ENCODE peak calls at places on chromosomes 16 and 17, in eight cellular contexts. One of them, this sample, is unnamed. For H3K4me1, the result is how much of the 10 kb centered on the place peaks cover.

GRCh38 chr16:87395181-87395842 is 3.2 kb downstream of the MAP1LC3B start:
- DNase-seq in right lobe of liver: no peak
- DNase-seq in GM23338: no peak
- DNase-seq in DND-41: no peak
- DNase-seq in CD4-positive, alpha-beta memory T cell: no peak
- DNase-seq in A549: no peak
- DNase-seq in lower lobe of right lung: no peak
- DNase-seq in lung: no peak
- DNase-seq in this sample: no peak

GRCh38 chr17:73878923-73879322 is 234.7 kb upstream of the SDK2 start:
- DNase-seq in A549: no peak
- DNase-seq in right lobe of liver: no peak
- DNase-seq in DND-41: no peak
- DNase-seq in lung: no peak
- DNase-seq in GM23338: no peak
- DNase-seq in CD4-positive, alpha-beta memory T cell: no peak
- DNase-seq in lower lobe of right lung: no peak
- DNase-seq in this sample: no peak

GRCh38 chr16:67528222-67528869 is at the start of gene RIPOR1:
- DNase-seq in DND-41: peak
- DNase-seq in lower lobe of right lung: peak
- DNase-seq in right lobe of liver: peak
- DNase-seq in lung: no peak
- DNase-seq in A549: peak
- DNase-seq in GM23338: peak
- DNase-seq in CD4-positive, alpha-beta memory T cell: peak
- DNase-seq in this sample: peak

GRCh38 chr16:77842468-77842867 is 54.1 kb downstream of the VAT1L start:
- DNase-seq in CD4-positive, alpha-beta memory T cell: no peak
- DNase-seq in lung: no peak
- DNase-seq in DND-41: no peak
- DNase-seq in right lobe of liver: no peak
- DNase-seq in A549: no peak
- DNase-seq in lower lobe of right lung: no peak
- DNase-seq in GM23338: no peak
- DNase-seq in this sample: no peak

GRCh38 chr16:11232852-11233726 is 22.9 kb downstream of the SOCS1 start:
- DNase-seq in lower lobe of right lung: peak
- DNase-seq in lung: peak
- DNase-seq in DND-41: peak
- DNase-seq in GM23338: peak
- DNase-seq in right lobe of liver: peak
- DNase-seq in CD4-positive, alpha-beta memory T cell: peak
- DNase-seq in A549: no peak
- DNase-seq in this sample: no peak

GRCh38 chr16:66728117-66728787 is 23.2 kb downstream of the DYNC1LI2 start:
- DNase-seq in lower lobe of right lung: no peak
- DNase-seq in A549: peak
- DNase-seq in CD4-positive, alpha-beta memory T cell: peak
- DNase-seq in GM23338: peak
- DNase-seq in right lobe of liver: no peak
- DNase-seq in lung: peak
- DNase-seq in DND-41: no peak
- DNase-seq in this sample: no peak

GRCh38 chr17:28755486-28755885 is 11.7 kb downstream of the TRAF4 start:
- DNase-seq in lung: no peak
- DNase-seq in lower lobe of right lung: no peak
- DNase-seq in right lobe of liver: no peak
- DNase-seq in DND-41: no peak
- DNase-seq in CD4-positive, alpha-beta memory T cell: no peak
- DNase-seq in A549: no peak
- DNase-seq in GM23338: no peak
- DNase-seq in this sample: no peak

GRCh38 chr17:37438141-37438540 is 31.5 kb downstream of the TADA2A start:
- DNase-seq in lower lobe of right lung: no peak
- DNase-seq in DND-41: no peak
- DNase-seq in GM23338: peak
- DNase-seq in right lobe of liver: no peak
- DNase-seq in lung: no peak
- DNase-seq in CD4-positive, alpha-beta memory T cell: no peak
- DNase-seq in A549: no peak
- DNase-seq in this sample: no peak

GRCh38 chr17:42459983-42460300 is 1.3 kb downstream of the ATP6V0A1 start:
- DNase-seq in right lobe of liver: no peak
- DNase-seq in GM23338: no peak
- DNase-seq in DND-41: peak
- DNase-seq in A549: no peak
- DNase-seq in lower lobe of right lung: no peak
- DNase-seq in lung: no peak
- DNase-seq in CD4-positive, alpha-beta memory T cell: peak
- DNase-seq in this sample: no peak

GRCh38 chr17:65177901-65178300 is 40.7 kb downstream of the RGS9 start:
- DNase-seq in DND-41: no peak
- DNase-seq in lung: no peak
- DNase-seq in A549: no peak
- DNase-seq in CD4-positive, alpha-beta memory T cell: no peak
- DNase-seq in GM23338: no peak
- DNase-seq in lower lobe of right lung: no peak
- DNase-seq in right lobe of liver: no peak
- DNase-seq in this sample: no peak

GRCh38 chr17:5780476-5780875 is 196.2 kb upstream of the NLRP1 start:
- DNase-seq in A549: no peak
- DNase-seq in right lobe of liver: no peak
- DNase-seq in lower lobe of right lung: no peak
- DNase-seq in GM23338: no peak
- DNase-seq in lung: no peak
- DNase-seq in CD4-positive, alpha-beta memory T cell: no peak
- DNase-seq in DND-41: no peak
- DNase-seq in this sample: no peak

GRCh38 chr16:84844561-84845495 is 25.0 kb downstream of the CRISPLD2 start:
- DNase-seq in right lobe of liver: no peak
- DNase-seq in A549: no peak
- DNase-seq in lung: no peak
- DNase-seq in lower lobe of right lung: no peak
- DNase-seq in GM23338: peak
- DNase-seq in CD4-positive, alpha-beta memory T cell: no peak
- DNase-seq in DND-41: no peak
- DNase-seq in this sample: no peak

GRCh38 chr16:31129568-31130335 is 5.8 kb downstream of the PRSS8 start:
- DNase-seq in right lobe of liver: peak
- DNase-seq in lower lobe of right lung: peak
- DNase-seq in A549: no peak
- DNase-seq in DND-41: no peak
- DNase-seq in CD4-positive, alpha-beta memory T cell: no peak
- DNase-seq in GM23338: no peak
- DNase-seq in lung: peak
- DNase-seq in this sample: no peak

GRCh38 chr17:80443498-80443897 is 28.5 kb downstream of the ENDOV start:
- DNase-seq in A549: no peak
- DNase-seq in CD4-positive, alpha-beta memory T cell: no peak
- DNase-seq in right lobe of liver: no peak
- DNase-seq in lung: no peak
- DNase-seq in lower lobe of right lung: no peak
- DNase-seq in GM23338: no peak
- DNase-seq in DND-41: no peak
- DNase-seq in this sample: no peak

GRCh38 chr17:80442305-80442659 is 27.3 kb downstream of the ENDOV start:
- DNase-seq in right lobe of liver: no peak
- DNase-seq in lower lobe of right lung: no peak
- DNase-seq in A549: no peak
- DNase-seq in lung: no peak
- DNase-seq in GM23338: no peak
- DNase-seq in CD4-positive, alpha-beta memory T cell: no peak
- DNase-seq in DND-41: no peak
- DNase-seq in this sample: no peak

GRCh38 chr17:80441598-80442304 is 26.8 kb downstream of the ENDOV start:
- DNase-seq in CD4-positive, alpha-beta memory T cell: no peak
- DNase-seq in lower lobe of right lung: no peak
- DNase-seq in right lobe of liver: no peak
- DNase-seq in DND-41: no peak
- DNase-seq in lung: no peak
- DNase-seq in A549: no peak
- DNase-seq in GM23338: no peak
- DNase-seq in this sample: no peak

GRCh38 chr17:80442764-80443163 is 27.8 kb downstream of the ENDOV start:
- DNase-seq in lower lobe of right lung: no peak
- DNase-seq in GM23338: no peak
- DNase-seq in lung: no peak
- DNase-seq in A549: no peak
- DNase-seq in DND-41: no peak
- DNase-seq in right lobe of liver: no peak
- DNase-seq in CD4-positive, alpha-beta memory T cell: no peak
- DNase-seq in this sample: no peak

DNA sequence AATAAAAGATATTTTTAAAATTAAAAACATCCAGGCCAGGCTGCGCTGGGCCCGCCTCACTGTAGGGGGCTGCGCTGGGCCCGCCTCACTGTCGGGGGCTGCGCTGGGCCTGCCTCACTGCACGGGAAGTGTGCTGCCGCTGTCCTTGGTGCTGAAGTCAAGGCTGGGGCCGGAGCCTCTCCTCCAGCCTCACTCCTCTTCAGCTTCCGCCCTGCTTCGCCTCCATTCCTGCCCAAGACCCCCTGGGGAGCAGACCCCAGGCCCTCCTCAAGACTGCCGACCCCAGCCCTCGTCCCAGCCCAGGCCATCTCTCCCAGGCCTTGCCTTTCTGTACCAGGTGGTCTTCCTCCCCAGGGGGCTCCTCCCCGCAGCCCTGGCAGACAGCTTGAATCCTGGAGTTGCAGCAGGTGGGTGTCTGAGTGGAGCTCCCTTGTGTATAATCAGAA is 26.2 kb downstream of the ENDOV start:
- DNase-seq in GM23338: peak
- DNase-seq in lung: no peak
- DNase-seq in A549: peak
- DNase-seq in DND-41: peak
- DNase-seq in CD4-positive, alpha-beta memory T cell: peak
- DNase-seq in right lobe of liver: no peak
- DNase-seq in lower lobe of right lung: no peak
- DNase-seq in this sample: no peak
- H3K4me3 ChIP-seq in GM23338: no peak
- H3K4me3 ChIP-seq in lung: no peak
- H3K4me3 ChIP-seq in A549: no peak
- H3K4me3 ChIP-seq in DND-41: no peak
- H3K4me3 ChIP-seq in CD4-positive, alpha-beta memory T cell: no peak
- H3K4me3 ChIP-seq in right lobe of liver: no peak
- H3K4me3 ChIP-seq in lower lobe of right lung: no peak
- H3K4me3 ChIP-seq in this sample: no peak

DNA sequence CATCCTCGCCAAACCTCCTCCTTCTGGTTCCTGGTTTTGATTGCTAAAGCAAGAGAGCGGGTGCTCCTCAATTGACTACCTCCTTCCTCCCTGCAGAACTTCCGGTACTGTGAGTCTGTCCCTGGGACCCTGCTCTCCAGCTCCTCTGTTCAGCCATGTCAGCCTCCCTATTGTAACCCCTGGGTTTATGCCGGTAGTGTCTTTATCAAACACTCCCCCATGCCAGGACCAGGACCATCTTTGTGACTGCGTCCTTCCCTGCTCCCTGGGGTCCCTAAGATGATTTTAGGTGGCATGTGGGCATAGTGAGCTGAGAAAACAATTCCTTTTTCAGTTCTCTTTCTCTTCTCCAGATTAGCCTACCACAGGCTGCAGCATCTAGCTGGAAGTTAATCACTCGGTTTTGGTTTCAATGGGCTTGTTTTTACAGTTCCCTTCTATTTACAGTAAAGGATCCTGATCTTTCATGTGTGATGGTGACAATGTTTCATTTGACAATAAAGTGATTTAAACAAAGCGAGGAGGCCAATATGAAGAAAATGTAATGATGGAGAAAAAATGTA is 27.7 kb upstream of the IL21R start:
- DNase-seq in CD4-positive, alpha-beta memory T cell: no peak
- DNase-seq in lung: no peak
- DNase-seq in GM23338: no peak
- DNase-seq in right lobe of liver: no peak
- DNase-seq in DND-41: no peak
- DNase-seq in lower lobe of right lung: no peak
- DNase-seq in A549: no peak
- DNase-seq in this sample: no peak
- H3K27ac ChIP-seq in CD4-positive, alpha-beta memory T cell: peak
- H3K27ac ChIP-seq in lung: no peak
- H3K27ac ChIP-seq in GM23338: no peak
- H3K27ac ChIP-seq in right lobe of liver: no peak
- H3K27ac ChIP-seq in DND-41: peak
- H3K27ac ChIP-seq in lower lobe of right lung: peak
- H3K27ac ChIP-seq in A549: no peak
- H3K27ac ChIP-seq in this sample: no peak

DNA sequence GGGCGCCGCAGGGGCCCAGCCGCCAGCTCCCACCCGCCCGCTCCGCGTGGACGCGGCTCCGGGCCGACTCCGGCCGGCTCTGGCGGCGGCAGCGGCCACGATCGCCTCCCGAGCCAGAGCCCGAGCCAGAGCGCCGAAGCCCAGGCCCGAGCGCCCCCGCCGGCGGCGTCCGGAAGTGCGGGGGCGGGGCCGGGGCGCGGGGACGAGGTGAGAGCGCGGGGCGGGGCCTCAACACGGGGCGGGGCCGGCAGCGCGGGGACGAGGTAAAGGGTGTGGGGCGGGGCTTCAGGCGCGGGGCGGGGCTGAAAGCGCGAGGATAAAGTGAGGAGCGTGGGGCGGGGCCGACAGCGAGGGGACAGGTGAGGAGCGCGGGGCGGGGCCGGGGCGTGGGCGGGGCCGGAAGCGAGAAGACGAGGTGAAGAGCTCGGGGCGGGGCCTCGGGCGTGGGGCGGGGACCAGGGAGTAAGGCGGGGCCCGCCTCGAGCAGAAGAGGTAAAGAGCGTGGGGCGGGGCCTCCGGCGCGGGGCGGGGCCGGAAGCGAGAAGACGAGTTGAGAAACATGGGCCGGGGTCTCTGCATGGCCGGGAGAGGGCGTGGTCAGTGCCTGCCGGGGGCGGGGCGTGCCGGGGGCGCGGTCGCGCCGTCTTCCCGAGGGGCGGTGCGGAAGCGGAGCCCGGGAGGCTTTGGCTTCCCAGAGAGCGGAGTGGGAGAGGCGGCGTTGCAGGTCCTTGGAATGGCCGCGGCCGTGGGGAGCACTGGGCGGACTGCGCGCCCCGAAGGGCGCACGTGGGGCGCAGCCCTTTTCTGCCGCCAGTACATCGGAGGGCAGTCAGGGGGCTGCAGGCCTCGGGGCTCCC is at the start of gene AXIN1:
- DNase-seq in CD4-positive, alpha-beta memory T cell: peak
- DNase-seq in GM23338: peak
- DNase-seq in lower lobe of right lung: peak
- DNase-seq in A549: peak
- DNase-seq in DND-41: peak
- DNase-seq in lung: peak
- DNase-seq in right lobe of liver: peak
- DNase-seq in this sample: peak
- H3K4me1 ChIP-seq in CD4-positive, alpha-beta memory T cell: half or more
- H3K4me1 ChIP-seq in GM23338: under half
- H3K4me1 ChIP-seq in lower lobe of right lung: under half
- H3K4me1 ChIP-seq in A549: under half
- H3K4me1 ChIP-seq in DND-41: under half
- H3K4me1 ChIP-seq in lung: under half
- H3K4me1 ChIP-seq in right lobe of liver: under half
- H3K4me1 ChIP-seq in this sample: under half

GRCh38 chr17:33809748-33810147 is 445.3 kb upstream of the CCL2 start:
- DNase-seq in DND-41: no peak
- DNase-seq in GM23338: no peak
- DNase-seq in CD4-positive, alpha-beta memory T cell: no peak
- DNase-seq in A549: no peak
- DNase-seq in right lobe of liver: no peak
- DNase-seq in lower lobe of right lung: no peak
- DNase-seq in lung: no peak
- DNase-seq in this sample: no peak
- H3K4me3 ChIP-seq in DND-41: no peak
- H3K4me3 ChIP-seq in GM23338: no peak
- H3K4me3 ChIP-seq in CD4-positive, alpha-beta memory T cell: no peak
- H3K4me3 ChIP-seq in A549: no peak
- H3K4me3 ChIP-seq in right lobe of liver: no peak
- H3K4me3 ChIP-seq in lower lobe of right lung: no peak
- H3K4me3 ChIP-seq in lung: no peak
- H3K4me3 ChIP-seq in this sample: no peak

GRCh38 chr17:68771867-68772515 is 170.8 kb upstream of the FAM20A start:
- DNase-seq in A549: peak
- DNase-seq in right lobe of liver: no peak
- DNase-seq in lung: no peak
- DNase-seq in GM23338: peak
- DNase-seq in DND-41: peak
- DNase-seq in CD4-positive, alpha-beta memory T cell: peak
- DNase-seq in lower lobe of right lung: no peak
- DNase-seq in this sample: no peak
- H3K27ac ChIP-seq in A549: no peak
- H3K27ac ChIP-seq in right lobe of liver: peak
- H3K27ac ChIP-seq in lung: peak
- H3K27ac ChIP-seq in GM23338: no peak
- H3K27ac ChIP-seq in DND-41: no peak
- H3K27ac ChIP-seq in CD4-positive, alpha-beta memory T cell: no peak
- H3K27ac ChIP-seq in lower lobe of right lung: peak
- H3K27ac ChIP-seq in this sample: no peak